ENCODE peak calls at places on chromosomes 3 and 15, in ten cellular contexts. One of them, this sample, is unnamed.

GRCh38 chr3:129398803-129399144 is 29.7 kb downstream of the EFCAB12 start:
- DNase-seq in PC-3: no peak
- DNase-seq in GM13977: no peak
- DNase-seq in kidney: no peak
- DNase-seq in sigmoid colon: no peak
- DNase-seq in CD8-positive, alpha-beta T cell: no peak
- DNase-seq in tibial artery: no peak
- DNase-seq in astrocyte: peak
- DNase-seq in bronchial epithelial cell: peak
- DNase-seq in OCI-LY7: peak
- DNase-seq in this sample: peak

GRCh38 chr3:184110316-184110725 is 13.5 kb downstream of the HTR3E start:
- DNase-seq in bronchial epithelial cell: peak
- DNase-seq in PC-3: peak
- DNase-seq in GM13977: no peak
- DNase-seq in CD8-positive, alpha-beta T cell: no peak
- DNase-seq in tibial artery: no peak
- DNase-seq in sigmoid colon: no peak
- DNase-seq in kidney: no peak
- DNase-seq in astrocyte: peak
- DNase-seq in OCI-LY7: no peak
- DNase-seq in this sample: no peak

GRCh38 chr15:75235760-75236729 is 22.1 kb upstream of the GOLGA6C start:
- DNase-seq in kidney: peak
- DNase-seq in bronchial epithelial cell: no peak
- DNase-seq in CD8-positive, alpha-beta T cell: no peak
- DNase-seq in tibial artery: peak
- DNase-seq in GM13977: peak
- DNase-seq in OCI-LY7: no peak
- DNase-seq in PC-3: no peak
- DNase-seq in astrocyte: no peak
- DNase-seq in sigmoid colon: no peak
- DNase-seq in this sample: no peak

GRCh38 chr3:67719333-67719732 is 64.9 kb upstream of the SUCLG2 start:
- DNase-seq in GM13977: no peak
- DNase-seq in astrocyte: peak
- DNase-seq in PC-3: peak
- DNase-seq in sigmoid colon: no peak
- DNase-seq in CD8-positive, alpha-beta T cell: no peak
- DNase-seq in kidney: no peak
- DNase-seq in OCI-LY7: no peak
- DNase-seq in bronchial epithelial cell: peak
- DNase-seq in tibial artery: no peak
- DNase-seq in this sample: no peak

GRCh38 chr3:189961525-189962161 is 159.1 kb downstream of the P3H2 start:
- DNase-seq in CD8-positive, alpha-beta T cell: peak
- DNase-seq in kidney: no peak
- DNase-seq in PC-3: peak
- DNase-seq in astrocyte: peak
- DNase-seq in GM13977: peak
- DNase-seq in OCI-LY7: peak
- DNase-seq in sigmoid colon: peak
- DNase-seq in tibial artery: peak
- DNase-seq in bronchial epithelial cell: peak
- DNase-seq in this sample: peak

GRCh38 chr3:134079111-134079531 is 49.4 kb upstream of the SLCO2A1 start:
- DNase-seq in GM13977: no peak
- DNase-seq in CD8-positive, alpha-beta T cell: no peak
- DNase-seq in kidney: peak
- DNase-seq in astrocyte: no peak
- DNase-seq in tibial artery: no peak
- DNase-seq in bronchial epithelial cell: peak
- DNase-seq in OCI-LY7: no peak
- DNase-seq in PC-3: peak
- DNase-seq in sigmoid colon: no peak
- DNase-seq in this sample: no peak

GRCh38 chr3:156963096-156963495 is 136.9 kb downstream of the LEKR1 start:
- DNase-seq in CD8-positive, alpha-beta T cell: no peak
- DNase-seq in astrocyte: no peak
- DNase-seq in PC-3: no peak
- DNase-seq in OCI-LY7: no peak
- DNase-seq in tibial artery: no peak
- DNase-seq in kidney: no peak
- DNase-seq in bronchial epithelial cell: peak
- DNase-seq in GM13977: no peak
- DNase-seq in sigmoid colon: no peak
- DNase-seq in this sample: no peak

GRCh38 chr3:171064461-171064860 is 37.9 kb upstream of the SLC2A2 start:
- DNase-seq in GM13977: no peak
- DNase-seq in bronchial epithelial cell: no peak
- DNase-seq in tibial artery: no peak
- DNase-seq in sigmoid colon: no peak
- DNase-seq in astrocyte: peak
- DNase-seq in OCI-LY7: no peak
- DNase-seq in PC-3: no peak
- DNase-seq in kidney: no peak
- DNase-seq in CD8-positive, alpha-beta T cell: no peak
- DNase-seq in this sample: no peak

GRCh38 chr15:89912145-89912673 is 543 bp downstream of the ARPIN start:
- DNase-seq in CD8-positive, alpha-beta T cell: no peak
- DNase-seq in bronchial epithelial cell: no peak
- DNase-seq in astrocyte: no peak
- DNase-seq in PC-3: peak
- DNase-seq in GM13977: no peak
- DNase-seq in kidney: peak
- DNase-seq in sigmoid colon: peak
- DNase-seq in OCI-LY7: no peak
- DNase-seq in tibial artery: peak
- DNase-seq in this sample: peak

DNA sequence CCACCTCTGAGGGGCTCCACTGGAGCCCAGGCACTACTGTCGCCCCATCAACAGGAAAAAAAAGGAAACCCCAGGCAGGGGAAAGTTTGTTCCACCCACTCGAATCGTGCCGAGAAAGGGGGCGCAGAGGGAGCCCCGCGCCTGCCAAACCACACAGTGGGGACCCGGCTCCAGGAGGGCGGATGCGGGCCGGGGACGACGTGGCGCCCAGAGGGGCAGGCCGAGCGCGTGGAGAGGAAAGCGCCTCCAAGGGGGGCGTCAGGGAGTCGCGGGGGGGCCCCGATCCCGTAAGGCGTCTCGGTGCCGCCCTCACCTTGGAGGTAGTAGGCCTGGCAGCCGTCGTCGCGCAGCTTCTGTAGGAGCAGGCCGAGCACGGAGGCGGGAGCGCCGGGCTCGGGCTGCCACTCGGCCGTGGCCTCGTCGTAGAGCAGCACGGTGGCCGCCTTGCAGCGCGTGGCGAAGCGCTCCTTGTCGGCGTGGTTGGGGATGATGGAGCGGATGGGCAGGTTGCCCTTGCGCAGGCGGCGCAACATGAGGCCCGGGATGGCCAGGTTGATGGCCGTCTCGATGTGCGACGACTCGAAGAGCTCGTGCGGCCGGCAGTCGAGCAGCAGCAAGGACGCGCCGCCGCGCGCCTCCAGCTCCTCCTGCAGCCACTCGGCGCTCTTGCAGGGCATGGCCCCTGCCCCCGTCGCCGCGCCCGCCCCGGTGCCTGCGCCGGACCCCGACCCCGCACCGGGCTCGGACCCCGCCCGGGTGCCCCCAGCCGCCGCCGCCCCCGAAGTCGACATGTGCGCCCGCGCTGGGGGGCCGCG is 627 bp downstream of the DUSP7 start:
- DNase-seq in kidney: peak
- DNase-seq in PC-3: peak
- DNase-seq in astrocyte: peak
- DNase-seq in OCI-LY7: peak
- DNase-seq in bronchial epithelial cell: no peak
- DNase-seq in tibial artery: no peak
- DNase-seq in sigmoid colon: peak
- DNase-seq in GM13977: peak
- DNase-seq in CD8-positive, alpha-beta T cell: peak
- DNase-seq in this sample: peak
- TF ChIP-seq CTCF in kidney: peak
- TF ChIP-seq CTCF in PC-3: no peak
- TF ChIP-seq CTCF in astrocyte: no peak
- TF ChIP-seq CTCF in OCI-LY7: peak
- TF ChIP-seq CTCF in bronchial epithelial cell: peak
- TF ChIP-seq CTCF in tibial artery: peak
- TF ChIP-seq CTCF in sigmoid colon: no peak
- TF ChIP-seq CTCF in GM13977: peak
- TF ChIP-seq CTCF in CD8-positive, alpha-beta T cell: no peak
- TF ChIP-seq CTCF in this sample: peak

GRCh38 chr15:65945616-65946015 is 76.3 kb downstream of the RAB11A start:
- DNase-seq in OCI-LY7: peak
- DNase-seq in tibial artery: no peak
- DNase-seq in sigmoid colon: no peak
- DNase-seq in bronchial epithelial cell: no peak
- DNase-seq in PC-3: no peak
- DNase-seq in CD8-positive, alpha-beta T cell: no peak
- DNase-seq in kidney: no peak
- DNase-seq in GM13977: no peak
- DNase-seq in astrocyte: no peak
- DNase-seq in this sample: no peak
- TF ChIP-seq CTCF in OCI-LY7: peak
- TF ChIP-seq CTCF in tibial artery: no peak
- TF ChIP-seq CTCF in sigmoid colon: no peak
- TF ChIP-seq CTCF in bronchial epithelial cell: no peak
- TF ChIP-seq CTCF in PC-3: no peak
- TF ChIP-seq CTCF in CD8-positive, alpha-beta T cell: no peak
- TF ChIP-seq CTCF in kidney: no peak
- TF ChIP-seq CTCF in GM13977: no peak
- TF ChIP-seq CTCF in astrocyte: no peak
- TF ChIP-seq CTCF in this sample: no peak

GRCh38 chr15:34132881-34133280 is 31.0 kb downstream of the PGBD4 start:
- DNase-seq in PC-3: no peak
- DNase-seq in GM13977: no peak
- DNase-seq in CD8-positive, alpha-beta T cell: no peak
- DNase-seq in bronchial epithelial cell: no peak
- DNase-seq in OCI-LY7: no peak
- DNase-seq in astrocyte: peak
- DNase-seq in kidney: no peak
- DNase-seq in sigmoid colon: no peak
- DNase-seq in tibial artery: no peak
- DNase-seq in this sample: no peak

GRCh38 chr15:34126522-34126921 is 24.6 kb downstream of the PGBD4 start:
- DNase-seq in CD8-positive, alpha-beta T cell: no peak
- DNase-seq in kidney: no peak
- DNase-seq in bronchial epithelial cell: no peak
- DNase-seq in OCI-LY7: no peak
- DNase-seq in PC-3: no peak
- DNase-seq in astrocyte: no peak
- DNase-seq in tibial artery: no peak
- DNase-seq in GM13977: no peak
- DNase-seq in sigmoid colon: no peak
- DNase-seq in this sample: no peak

GRCh38 chr15:34124656-34125055 is 22.8 kb downstream of the PGBD4 start:
- DNase-seq in OCI-LY7: no peak
- DNase-seq in kidney: no peak
- DNase-seq in sigmoid colon: no peak
- DNase-seq in PC-3: no peak
- DNase-seq in tibial artery: no peak
- DNase-seq in GM13977: no peak
- DNase-seq in CD8-positive, alpha-beta T cell: no peak
- DNase-seq in bronchial epithelial cell: no peak
- DNase-seq in astrocyte: no peak
- DNase-seq in this sample: no peak

GRCh38 chr15:34125945-34126344 is 24.1 kb downstream of the PGBD4 start:
- DNase-seq in kidney: no peak
- DNase-seq in GM13977: no peak
- DNase-seq in bronchial epithelial cell: no peak
- DNase-seq in tibial artery: no peak
- DNase-seq in sigmoid colon: no peak
- DNase-seq in OCI-LY7: no peak
- DNase-seq in CD8-positive, alpha-beta T cell: no peak
- DNase-seq in PC-3: no peak
- DNase-seq in astrocyte: no peak
- DNase-seq in this sample: no peak

GRCh38 chr15:34128898-34129297 is 27.0 kb downstream of the PGBD4 start:
- DNase-seq in sigmoid colon: no peak
- DNase-seq in PC-3: no peak
- DNase-seq in CD8-positive, alpha-beta T cell: no peak
- DNase-seq in kidney: no peak
- DNase-seq in bronchial epithelial cell: no peak
- DNase-seq in astrocyte: no peak
- DNase-seq in tibial artery: no peak
- DNase-seq in OCI-LY7: no peak
- DNase-seq in GM13977: no peak
- DNase-seq in this sample: no peak
- TF ChIP-seq CTCF in sigmoid colon: no peak
- TF ChIP-seq CTCF in PC-3: no peak
- TF ChIP-seq CTCF in CD8-positive, alpha-beta T cell: no peak
- TF ChIP-seq CTCF in kidney: no peak
- TF ChIP-seq CTCF in bronchial epithelial cell: no peak
- TF ChIP-seq CTCF in astrocyte: no peak
- TF ChIP-seq CTCF in tibial artery: no peak
- TF ChIP-seq CTCF in OCI-LY7: no peak
- TF ChIP-seq CTCF in GM13977: no peak
- TF ChIP-seq CTCF in this sample: no peak

DNA sequence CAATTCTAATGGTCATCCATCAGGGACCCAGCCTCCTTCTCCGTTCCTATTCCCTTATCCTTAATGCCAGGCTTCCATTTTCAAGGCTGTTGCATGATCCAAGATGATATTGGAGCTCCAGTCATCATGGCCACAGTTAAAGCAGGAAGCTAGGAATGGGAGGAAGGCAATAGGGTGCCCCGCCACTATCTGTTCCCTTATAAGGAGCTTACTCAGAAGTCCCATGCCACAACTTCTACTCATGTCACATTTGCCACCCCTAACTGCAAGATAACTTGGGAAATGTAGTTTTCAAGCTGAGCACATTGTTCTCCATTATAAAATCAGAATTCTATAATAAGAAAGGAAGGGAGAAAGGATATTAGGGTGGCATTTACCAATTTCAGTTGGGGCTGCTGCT is 38.6 kb upstream of the SPSB4 start:
- DNase-seq in bronchial epithelial cell: no peak
- DNase-seq in OCI-LY7: no peak
- DNase-seq in GM13977: no peak
- DNase-seq in CD8-positive, alpha-beta T cell: no peak
- DNase-seq in tibial artery: no peak
- DNase-seq in astrocyte: no peak
- DNase-seq in kidney: no peak
- DNase-seq in PC-3: no peak
- DNase-seq in sigmoid colon: no peak
- DNase-seq in this sample: no peak
- TF ChIP-seq CTCF in bronchial epithelial cell: no peak
- TF ChIP-seq CTCF in OCI-LY7: no peak
- TF ChIP-seq CTCF in GM13977: no peak
- TF ChIP-seq CTCF in CD8-positive, alpha-beta T cell: no peak
- TF ChIP-seq CTCF in tibial artery: no peak
- TF ChIP-seq CTCF in astrocyte: no peak
- TF ChIP-seq CTCF in kidney: no peak
- TF ChIP-seq CTCF in PC-3: no peak
- TF ChIP-seq CTCF in sigmoid colon: no peak
- TF ChIP-seq CTCF in this sample: no peak

This sample was measured in neural crest cell.